ENCODE peak calls at places on chromosomes 2 and 18, in seven cellular contexts. R is tibial artery; X is stomach; V is spleen; Z is uterus; T is CD8-positive, alpha-beta memory T cell; I is SK-N-MC. W is an unnamed sample. For H3K9me3, the result is how much of the 10 kb centered on the place peaks cover.

GRCh38 chr2:1656961-1657841 is 87.1 kb downstream of the PXDN start:
- DNase-seq in T (no peak), I (no peak), X (no peak), R (no peak), Z (no peak), V (peak), W (no peak)

GRCh38 chr2:239958366-239958765 is 66.8 kb downstream of the NDUFA10 start:
- DNase-seq in R (no peak), X (no peak), T (no peak), V (no peak), I (no peak), Z (no peak), W (no peak)

GRCh38 chr2:86241611-86242010 is 42.4 kb downstream of the MRPL35 start:
- DNase-seq in X (no peak), Z (no peak), R (peak), I (no peak), V (peak), T (no peak), W (no peak)

GRCh38 chr2:83253848-83254247 is 1205.2 kb downstream of the SUCLG1 start:
- DNase-seq in X (no peak), V (no peak), T (no peak), I (no peak), Z (no peak), R (no peak), W (no peak)

GRCh38 chr2:56522605-56523089 is 338.9 kb downstream of the CCDC85A start:
- DNase-seq in V (no peak), T (no peak), Z (no peak), X (peak), R (no peak), I (no peak), W (peak)

GRCh38 chr2:157782057-157782845 is 93.9 kb downstream of the ACVR1 start:
- DNase-seq in V (no peak), X (no peak), I (no peak), Z (no peak), R (no peak), T (no peak), W (no peak)

GRCh38 chr2:216149741-216150140 is 40.6 kb downstream of the XRCC5 start:
- DNase-seq in T (no peak), V (no peak), I (no peak), Z (no peak), R (no peak), X (no peak), W (no peak)

GRCh38 chr18:533995-534601 is 33.6 kb upstream of the COLEC12 start:
- DNase-seq in X (no peak), T (no peak), V (no peak), Z (no peak), I (no peak), R (no peak), W (no peak)

GRCh38 chr18:79905389-79905911 is 46.0 kb downstream of the SLC66A2 start:
- DNase-seq in V (peak), T (no peak), Z (peak), R (peak), I (no peak), X (no peak), W (no peak)

GRCh38 chr2:27811768-27812167 is 40.2 kb downstream of the MRPL33 start:
- DNase-seq in I (no peak), R (no peak), T (no peak), V (no peak), Z (no peak), X (no peak), W (no peak)

GRCh38 chr2:73111300-73112025 is 1.3 kb downstream of the RAB11FIP5 start:
- DNase-seq in V (peak), T (no peak), X (peak), Z (no peak), I (no peak), R (peak), W (no peak)

GRCh38 chr18:13262839-13263691 is 44.5 kb downstream of the LDLRAD4 start:
- DNase-seq in Z (no peak), R (no peak), V (peak), I (no peak), X (no peak), T (no peak), W (no peak)

GRCh38 chr2:236968101-236968886 is 117.4 kb upstream of the COPS8 start:
- DNase-seq in X (peak), I (no peak), R (peak), V (peak), Z (no peak), T (peak), W (no peak)

GRCh38 chr2:19810637-19811036 is 91.1 kb downstream of the TTC32 start:
- DNase-seq in T (no peak), V (no peak), Z (no peak), R (no peak), I (no peak), X (no peak), W (peak)

GRCh38 chr2:110875384-110875725 is 143.0 kb downstream of the ACOXL start:
- DNase-seq in X (no peak), T (no peak), V (no peak), I (no peak), R (no peak), Z (no peak), W (no peak)

GRCh38 chr2:15278296-15278695 is 282.8 kb downstream of the NBAS start:
- DNase-seq in R (no peak), I (no peak), X (no peak), Z (no peak), T (no peak), V (no peak), W (no peak)

GRCh38 chr2:102186676-102187190 is at the start of gene IL1RL2:
- DNase-seq in X (peak), Z (peak), V (no peak), I (no peak), T (no peak), R (no peak), W (peak)

GRCh38 chr2:190467575-190468083 is 59.5 kb downstream of the MFSD6 start:
- DNase-seq in Z (peak), I (peak), R (no peak), V (no peak), X (no peak), T (no peak), W (peak)

GRCh38 chr2:33488178-33488690 is 11.8 kb downstream of the RASGRP3 start:
- DNase-seq in T (no peak), V (no peak), I (no peak), X (no peak), Z (no peak), R (no peak), W (no peak)

GRCh38 chr2:147482111-147482510 is 362.7 kb upstream of the ACVR2A start:
- DNase-seq in Z (no peak), T (no peak), V (no peak), I (no peak), X (no peak), R (no peak), W (no peak)

GRCh38 chr2:109442715-109443319 is 170.9 kb downstream of the SEPTIN10 start:
- DNase-seq in I (no peak), Z (no peak), X (no peak), T (no peak), V (no peak), R (no peak), W (no peak)

GRCh38 chr2:85673736-85674375 is 5.9 kb upstream of the SFTPB start:
- DNase-seq in I (no peak), X (no peak), T (no peak), R (no peak), V (no peak), Z (no peak), W (no peak)

GRCh38 chr2:151902829-151903228 is 74.6 kb upstream of the ARL5A start:
- DNase-seq in Z (no peak), X (no peak), I (no peak), T (no peak), R (no peak), V (no peak), W (no peak)

GRCh38 chr18:73945130-73945792 is 202.4 kb downstream of the FBXO15 start:
- DNase-seq in X (no peak), V (no peak), I (no peak), R (no peak), T (no peak), Z (no peak), W (no peak)

GRCh38 chr2:17518212-17519154 is at the start of gene RAD51AP2:
- DNase-seq in R (peak), V (peak), Z (peak), T (no peak), I (no peak), X (peak), W (peak)

GRCh38 chr2:46142546-46143329 is 154.5 kb upstream of the EPAS1 start:
- DNase-seq in V (no peak), Z (no peak), X (peak), I (no peak), R (no peak), T (no peak), W (no peak)

DNA sequence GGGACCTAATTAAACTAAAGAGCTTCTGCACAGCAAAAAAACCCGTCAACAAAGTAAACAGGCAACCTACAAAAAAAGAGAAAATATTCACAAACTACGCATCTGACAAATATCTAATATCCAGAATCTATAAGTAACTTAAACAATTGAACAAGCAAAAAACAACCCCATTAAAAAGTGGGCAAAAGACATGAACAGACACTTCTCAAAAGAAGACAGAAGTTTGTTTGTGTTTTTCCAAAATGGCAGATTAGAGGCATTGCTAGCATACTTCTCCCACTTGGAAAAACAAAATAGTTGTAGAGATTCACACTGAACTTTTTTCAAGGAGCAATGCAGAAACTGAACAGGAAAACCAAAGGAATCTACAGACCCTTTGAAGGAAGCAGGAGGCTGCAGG is 37.6 kb downstream of the FLACC1 start:
- DNase-seq in I (no peak), T (no peak), V (no peak), R (no peak), Z (no peak), X (no peak), W (no peak)
- H3K9me3 ChIP-seq in I (under half), T (under half), V (under half), R (under half), Z (under half), X (under half), W (under half)

GRCh38 chr18:76962851-76963250 is 140.5 kb downstream of the ZNF236 start:
- DNase-seq in T (no peak), I (no peak), Z (no peak), X (no peak), V (no peak), R (no peak), W (no peak)
- H3K9me3 ChIP-seq in T (under half), I (under half), Z (under half), X (under half), V (under half), R (under half), W (under half)

GRCh38 chr18:59013744-59014143 is 125.9 kb upstream of the SEC11C start:
- DNase-seq in I (no peak), T (no peak), V (no peak), Z (no peak), R (no peak), X (no peak), W (no peak)
- H3K9me3 ChIP-seq in I (under half), T (under half), V (under half), Z (under half), R (under half), X (under half), W (under half)

DNA sequence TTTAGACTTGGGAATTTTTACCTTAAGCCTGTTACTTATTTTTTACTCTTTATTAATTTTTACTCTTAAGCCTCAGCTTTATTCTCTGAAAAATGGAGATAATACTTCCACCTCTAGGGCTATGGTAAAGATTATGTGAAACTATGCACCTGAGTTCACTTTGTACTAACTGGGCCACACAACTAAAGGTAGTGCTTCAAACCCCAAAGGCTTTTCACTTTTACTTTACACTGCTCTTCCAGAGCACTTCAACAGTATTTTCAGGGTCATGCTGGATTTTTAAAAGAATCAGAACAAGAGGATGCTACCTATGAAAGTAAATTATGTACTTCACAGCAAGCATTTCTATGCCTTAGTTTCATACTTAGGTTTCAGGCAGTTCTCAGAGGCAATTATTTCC is 27.8 kb downstream of the MEX3C start:
- DNase-seq in Z (no peak), X (no peak), V (no peak), I (no peak), R (no peak), T (no peak), W (no peak)
- H3K9me3 ChIP-seq in Z (under half), X (under half), V (under half), I (under half), R (under half), T (under half), W (under half)

DNA sequence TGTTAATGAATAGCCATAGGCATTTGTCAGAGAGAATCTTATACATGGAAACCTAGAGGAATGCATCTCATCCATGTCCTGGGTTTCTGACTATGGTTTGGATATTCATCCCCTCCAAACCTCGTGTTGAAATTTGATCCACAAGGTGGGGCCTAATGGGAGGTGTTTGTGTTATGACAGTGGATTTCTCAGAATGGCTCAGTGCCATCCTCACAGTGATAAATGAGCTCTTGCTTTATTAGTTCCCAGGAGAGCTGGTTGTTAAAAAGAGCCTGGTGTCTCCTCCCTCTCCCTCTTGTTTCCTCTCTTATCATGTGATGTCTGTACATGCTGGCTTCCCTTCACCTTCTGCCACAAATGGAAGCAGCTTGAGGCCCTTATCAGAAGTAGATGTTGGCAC is 424.3 kb downstream of the DCC start:
- DNase-seq in T (no peak), Z (no peak), X (no peak), V (no peak), R (no peak), I (peak), W (no peak)
- H3K9me3 ChIP-seq in T (under half), Z (under half), X (under half), V (under half), R (under half), I (under half), W (under half)

GRCh38 chr18:9292047-9292446 is 42.5 kb upstream of the TWSG1 start:
- DNase-seq in Z (no peak), X (no peak), I (no peak), V (no peak), T (no peak), R (no peak), W (no peak)
- H3K9me3 ChIP-seq in Z (under half), X (under half), I (under half), V (under half), T (under half), R (under half), W (under half)

DNA sequence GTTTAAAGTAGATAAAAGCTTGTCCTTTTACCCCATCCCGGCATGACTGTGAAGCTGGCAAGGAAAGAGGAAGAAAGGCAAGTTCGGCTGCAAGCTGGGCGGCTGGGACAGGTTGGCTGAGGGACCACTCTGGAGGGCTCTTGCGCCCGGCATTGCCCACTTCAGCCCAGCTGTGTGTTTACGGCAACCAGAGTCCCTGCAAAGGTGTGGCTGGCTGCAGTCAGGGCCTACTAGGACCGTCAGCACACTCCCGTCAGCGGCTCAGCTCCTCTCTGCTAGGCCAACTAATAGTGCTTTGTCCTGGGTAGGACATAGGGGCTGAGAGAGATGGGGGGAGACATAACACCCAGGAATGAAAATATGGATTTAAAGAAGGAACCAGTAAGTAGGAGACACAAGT is 11.7 kb upstream of the SAP130 start:
- DNase-seq in V (no peak), X (no peak), I (no peak), T (no peak), Z (no peak), R (no peak), W (no peak)
- H3K9me3 ChIP-seq in V (under half), X (under half), I (under half), T (under half), Z (under half), R (under half), W (under half)

W was measured in right cardiac atrium.